ENCODE peak calls at places on chromosomes 12 and 14, in four cellular contexts. Z is thoracic aorta, D is heart right ventricle, K is A172. E is an unnamed sample.

GRCh38 chr12:116532986-116533342 is 26.2 kb upstream of the MAP1LC3B2 start:
- DNase-seq in K (no peak), Z (no peak), D (no peak), E (no peak)

GRCh38 chr12:108253540-108253939 is 85.6 kb downstream of the CMKLR1 start:
- DNase-seq in D (no peak), K (no peak), Z (no peak), E (no peak)

GRCh38 chr12:68971404-68971803 is 38.4 kb upstream of the CPM start:
- DNase-seq in D (no peak), K (peak; percentile 56), Z (no peak), E (no peak)

GRCh38 chr12:116368196-116369194 is 91.0 kb upstream of the MED13L start:
- DNase-seq in K (no peak), D (no peak), Z (no peak), E (no peak)

GRCh38 chr14:63632932-63633514 is 8.6 kb downstream of the WDR89 start:
- DNase-seq in K (no peak), Z (no peak), D (no peak), E (peak; percentile 43)

GRCh38 chr12:68538722-68539614 is 71.7 kb upstream of the RAP1B start:
- DNase-seq in K (peak; percentile 76), D (peak; percentile 59), Z (peak; percentile 6), E (no peak)

GRCh38 chr14:46571970-46572369 is 79.6 kb downstream of the RPL10L start:
- DNase-seq in D (no peak), Z (no peak), K (peak; percentile 49), E (no peak)

GRCh38 chr12:45208604-45209487 is 7.0 kb upstream of the ANO6 start:
- DNase-seq in K (peak; percentile 55), Z (no peak), D (no peak), E (no peak)

GRCh38 chr12:116136340-116136739 is 141.2 kb downstream of the MED13L start:
- DNase-seq in D (no peak), Z (no peak), K (peak; percentile 42), E (no peak)

GRCh38 chr12:19003987-19004619 is 125.4 kb upstream of the PLEKHA5 start:
- DNase-seq in D (no peak), Z (no peak), K (no peak), E (no peak)

GRCh38 chr12:110636516-110636915 is 22.6 kb downstream of the TCTN1 start:
- DNase-seq in D (no peak), K (no peak), Z (no peak), E (no peak)

GRCh38 chr12:22116376-22116775 is 70.4 kb downstream of the CMAS start:
- DNase-seq in K (no peak), D (no peak), Z (no peak), E (no peak)

GRCh38 chr14:25622752-25623151 is 572.8 kb upstream of the STXBP6 start:
- DNase-seq in K (no peak), Z (no peak), D (no peak), E (no peak)

GRCh38 chr12:92717202-92717601 is 14.4 kb downstream of the PLEKHG7 start:
- DNase-seq in Z (no peak), K (peak; percentile 23), D (no peak), E (no peak)

GRCh38 chr12:12901158-12901791 is 9.9 kb downstream of the GPRC5A start:
- DNase-seq in D (no peak), Z (peak; percentile 49), K (peak; percentile 88), E (no peak)

E was measured in D341Med.